ENCODE peak calls at places on chromosomes 3 and 15, in nine cellular contexts. V is hypothalamus; X is NCI-H2081; F is fibroblast of mammary gland; J is T-helper 2 cell; O is psoas muscle; P is stimulated activated CD4-positive, alpha-beta T cell treated with anti-CD3 and anti-CD28 coated beads, TNF-alpha, amount 100 ng/mL, for 24 hours; E is KG1; T is hippocampal formation. U is an unnamed sample.

GRCh38 chr3:52175416-52176187 is 21.4 kb upstream of the POC1A start:
- DNase-seq in O (peak), V (no peak), E (no peak), T (no peak), J (no peak), X (no peak), P (no peak), F (no peak), U (no peak)

GRCh38 chr3:28949580-28949979 is 331.3 kb upstream of the RBMS3 start:
- DNase-seq in T (no peak), O (no peak), F (no peak), P (no peak), X (peak), E (no peak), V (no peak), J (no peak), U (no peak)

GRCh38 chr3:166478356-166478755 is 641.1 kb upstream of the BCHE start:
- DNase-seq in O (no peak), X (no peak), E (no peak), F (no peak), V (no peak), J (no peak), T (no peak), P (no peak), U (no peak)

GRCh38 chr3:117563063-117563462 is 853.5 kb downstream of the TUSC7 start:
- DNase-seq in O (no peak), J (no peak), X (no peak), T (no peak), F (no peak), P (no peak), V (no peak), E (no peak), U (no peak)

GRCh38 chr15:51336011-51336410 is 2.4 kb downstream of the CYP19A1 start:
- DNase-seq in P (no peak), X (no peak), O (no peak), J (no peak), E (no peak), V (no peak), F (no peak), T (no peak), U (no peak)

GRCh38 chr3:195195321-195196209 is 75.4 kb downstream of the XXYLT1 start:
- DNase-seq in O (peak), J (no peak), T (peak), F (no peak), P (no peak), V (peak), X (peak), E (no peak), U (peak)

GRCh38 chr3:50620846-50621245 is 3.9 kb downstream of the MAPKAPK3 start:
- DNase-seq in E (no peak), T (no peak), X (no peak), O (no peak), J (no peak), V (no peak), P (no peak), F (peak), U (no peak)

GRCh38 chr15:68431792-68432401 is at the start of gene ITGA11:
- DNase-seq in V (no peak), O (peak), J (no peak), F (no peak), E (no peak), T (no peak), X (peak), P (no peak), U (peak)

GRCh38 chr3:128486692-128487537 is 6.1 kb downstream of the GATA2 start:
- DNase-seq in T (no peak), E (peak), P (no peak), O (no peak), V (no peak), J (no peak), X (peak), F (no peak), U (no peak)

GRCh38 chr15:70419046-70419445 is 321.3 kb upstream of the TLE3 start:
- DNase-seq in V (no peak), E (no peak), P (no peak), T (no peak), X (no peak), O (no peak), J (no peak), F (no peak), U (no peak)

U was measured in NCI-H1092.